ENCODE peak calls at places on chromosomes 16 and 17, in six cellular contexts. One of them, this sample, is unnamed.

GRCh38 chr16:74297296-74297665 is 667 bp downstream of the PSMD7 start:
- DNase-seq in frontal cortex: peak
- DNase-seq in central memory CD4-positive, alpha-beta T cell: no peak
- DNase-seq in fibroblast of lung: peak
- DNase-seq in HTR-8/SVneo: peak
- DNase-seq in GF-D8: no peak
- DNase-seq in this sample: no peak

GRCh38 chr16:73298562-73298961 is 250.6 kb upstream of the ZFHX3 start:
- DNase-seq in fibroblast of lung: peak
- DNase-seq in central memory CD4-positive, alpha-beta T cell: no peak
- DNase-seq in frontal cortex: no peak
- DNase-seq in GF-D8: no peak
- DNase-seq in HTR-8/SVneo: peak
- DNase-seq in this sample: no peak

GRCh38 chr16:4826980-4827379 is 20.1 kb downstream of the GLYR1 start:
- DNase-seq in HTR-8/SVneo: no peak
- DNase-seq in fibroblast of lung: no peak
- DNase-seq in GF-D8: no peak
- DNase-seq in frontal cortex: no peak
- DNase-seq in central memory CD4-positive, alpha-beta T cell: no peak
- DNase-seq in this sample: no peak

GRCh38 chr17:57666198-57666870 is 78.8 kb downstream of the CCDC182 start:
- DNase-seq in HTR-8/SVneo: no peak
- DNase-seq in GF-D8: no peak
- DNase-seq in frontal cortex: no peak
- DNase-seq in central memory CD4-positive, alpha-beta T cell: no peak
- DNase-seq in fibroblast of lung: no peak
- DNase-seq in this sample: no peak

GRCh38 chr16:88738167-88739084 is 32.1 kb downstream of the CTU2 start:
- DNase-seq in fibroblast of lung: no peak
- DNase-seq in HTR-8/SVneo: no peak
- DNase-seq in GF-D8: no peak
- DNase-seq in frontal cortex: no peak
- DNase-seq in central memory CD4-positive, alpha-beta T cell: no peak
- DNase-seq in this sample: no peak

GRCh38 chr17:81019563-81020442 is 15.1 kb upstream of the BAIAP2 start:
- DNase-seq in HTR-8/SVneo: no peak
- DNase-seq in GF-D8: no peak
- DNase-seq in central memory CD4-positive, alpha-beta T cell: no peak
- DNase-seq in fibroblast of lung: no peak
- DNase-seq in frontal cortex: no peak
- DNase-seq in this sample: no peak

GRCh38 chr17:62093188-62094155 is 28.4 kb upstream of the MED13 start:
- DNase-seq in frontal cortex: no peak
- DNase-seq in central memory CD4-positive, alpha-beta T cell: no peak
- DNase-seq in HTR-8/SVneo: peak
- DNase-seq in fibroblast of lung: peak
- DNase-seq in GF-D8: no peak
- DNase-seq in this sample: no peak

GRCh38 chr16:1681032-1681431 is 3.0 kb downstream of the JPT2 start:
- DNase-seq in central memory CD4-positive, alpha-beta T cell: no peak
- DNase-seq in fibroblast of lung: no peak
- DNase-seq in GF-D8: no peak
- DNase-seq in frontal cortex: no peak
- DNase-seq in HTR-8/SVneo: no peak
- DNase-seq in this sample: no peak

GRCh38 chr17:79621151-79621940 is 10.5 kb upstream of the RBFOX3 start:
- DNase-seq in GF-D8: no peak
- DNase-seq in central memory CD4-positive, alpha-beta T cell: no peak
- DNase-seq in frontal cortex: no peak
- DNase-seq in HTR-8/SVneo: no peak
- DNase-seq in fibroblast of lung: no peak
- DNase-seq in this sample: peak

GRCh38 chr17:4485676-4486646 is 12.7 kb upstream of the SPNS2 start:
- DNase-seq in fibroblast of lung: no peak
- DNase-seq in frontal cortex: no peak
- DNase-seq in central memory CD4-positive, alpha-beta T cell: peak
- DNase-seq in GF-D8: peak
- DNase-seq in HTR-8/SVneo: no peak
- DNase-seq in this sample: no peak